ENCODE peak calls at places on chromosomes 4 and X, in five cellular contexts. R is fibroblast of lung, T is tibial artery, Z is stromal cell of bone marrow, V is GM23248. S is an unnamed sample.

GRCh38 chr4:1777822-1778641 is 15.1 kb upstream of the FGFR3 start:
- DNase-seq in R (peak; percentile 39), T (no peak), Z (no peak), V (peak; percentile 35), S (no peak)

GRCh38 chr4:180057891-180058643 is 2185.1 kb upstream of the TENM3 start:
- DNase-seq in R (peak; percentile 38), T (no peak), Z (no peak), V (peak; percentile 15), S (peak; percentile 60)

GRCh38 chrX:68676340-68676739 is 28.9 kb downstream of the STARD8 start:
- DNase-seq in R (no peak), T (no peak), Z (no peak), V (no peak), S (no peak)

GRCh38 chr4:95293014-95293413 is 255.8 kb downstream of the UNC5C start:
- DNase-seq in R (peak; percentile 56), T (no peak), Z (no peak), V (no peak), S (no peak)

GRCh38 chr4:25938251-25939186 is 24.5 kb downstream of the SMIM20 start:
- DNase-seq in R (peak; percentile 74), T (no peak), Z (peak; percentile 99), V (peak; percentile 94), S (no peak)

GRCh38 chrX:134715930-134716619 is 57.8 kb upstream of the PLAC1 start:
- DNase-seq in R (no peak), T (no peak), Z (no peak), V (no peak), S (no peak)

GRCh38 chr4:101162990-101163380 is 184.3 kb downstream of the PPP3CA start:
- DNase-seq in R (no peak), T (no peak), Z (no peak), V (no peak), S (no peak)

GRCh38 chrX:21975827-21976226 is 35.3 kb downstream of the SMS start:
- DNase-seq in R (peak; percentile 71), T (no peak), Z (peak; percentile 22), V (peak; percentile 75), S (peak; percentile 74)